ENCODE peak calls at places on chromosomes 12 and 14, in five cellular contexts. One of them, this sample, is unnamed.

GRCh38 chr12:116039081-116039480 is 238.4 kb downstream of the MED13L start:
- DNase-seq in K562: no peak
- DNase-seq in H1: no peak
- DNase-seq in GM12878: no peak
- DNase-seq in HepG2: no peak
- DNase-seq in this sample: no peak

GRCh38 chr14:25090716-25091454 is 40.9 kb upstream of the STXBP6 start:
- DNase-seq in K562: no peak
- DNase-seq in H1: no peak
- DNase-seq in GM12878: no peak
- DNase-seq in HepG2: no peak
- DNase-seq in this sample: no peak

GRCh38 chr12:14394317-14395058 is 29.0 kb downstream of the ATF7IP start:
- DNase-seq in K562: peak
- DNase-seq in H1: no peak
- DNase-seq in GM12878: peak
- DNase-seq in HepG2: peak
- DNase-seq in this sample: peak

GRCh38 chr12:124684496-124684895 is 117.1 kb upstream of the NCOR2 start:
- DNase-seq in K562: no peak
- DNase-seq in H1: no peak
- DNase-seq in GM12878: no peak
- DNase-seq in HepG2: no peak
- DNase-seq in this sample: no peak

GRCh38 chr12:53997324-53998173 is 2.4 kb upstream of the HOXC9 start:
- DNase-seq in K562: no peak
- DNase-seq in H1: no peak
- DNase-seq in GM12878: no peak
- DNase-seq in HepG2: no peak
- DNase-seq in this sample: no peak

GRCh38 chr12:6204533-6205143 is 4.4 kb downstream of the CD9 start:
- DNase-seq in K562: peak
- DNase-seq in H1: no peak
- DNase-seq in GM12878: no peak
- DNase-seq in HepG2: no peak
- DNase-seq in this sample: no peak

GRCh38 chr14:25274529-25274928 is 224.6 kb upstream of the STXBP6 start:
- DNase-seq in K562: no peak
- DNase-seq in H1: no peak
- DNase-seq in GM12878: no peak
- DNase-seq in HepG2: no peak
- DNase-seq in this sample: no peak

GRCh38 chr14:38078393-38078792 is 129.3 kb upstream of the SSTR1 start:
- DNase-seq in K562: no peak
- DNase-seq in H1: no peak
- DNase-seq in GM12878: no peak
- DNase-seq in HepG2: no peak
- DNase-seq in this sample: no peak

GRCh38 chr12:89552376-89552775 is 26.5 kb upstream of the POC1B start:
- DNase-seq in K562: no peak
- DNase-seq in H1: no peak
- DNase-seq in GM12878: no peak
- DNase-seq in HepG2: no peak
- DNase-seq in this sample: no peak

GRCh38 chr12:113246478-113247122 is 25.3 kb downstream of the TPCN1 start:
- DNase-seq in K562: no peak
- DNase-seq in H1: no peak
- DNase-seq in GM12878: no peak
- DNase-seq in HepG2: peak
- DNase-seq in this sample: no peak

GRCh38 chr12:57370084-57370483 is 60.8 kb downstream of the R3HDM2 start:
- DNase-seq in K562: no peak
- DNase-seq in H1: no peak
- DNase-seq in GM12878: no peak
- DNase-seq in HepG2: no peak
- DNase-seq in this sample: no peak

GRCh38 chr12:116863275-116863767 is 17.9 kb downstream of the HRK start:
- DNase-seq in K562: peak
- DNase-seq in H1: peak
- DNase-seq in GM12878: no peak
- DNase-seq in HepG2: peak
- DNase-seq in this sample: peak

GRCh38 chr12:132127041-132127440 is 17.1 kb downstream of the DDX51 start:
- DNase-seq in K562: no peak
- DNase-seq in H1: no peak
- DNase-seq in GM12878: no peak
- DNase-seq in HepG2: no peak
- DNase-seq in this sample: no peak

GRCh38 chr12:72296389-72296788 is 24.2 kb downstream of the TRHDE start:
- DNase-seq in K562: no peak
- DNase-seq in H1: no peak
- DNase-seq in GM12878: no peak
- DNase-seq in HepG2: no peak
- DNase-seq in this sample: peak

GRCh38 chr12:90008277-90008676 is 299.6 kb upstream of the ATP2B1 start:
- DNase-seq in K562: no peak
- DNase-seq in H1: no peak
- DNase-seq in GM12878: no peak
- DNase-seq in HepG2: no peak
- DNase-seq in this sample: no peak

GRCh38 chr14:30223966-30224365 is 296.3 kb upstream of the PRKD1 start:
- DNase-seq in K562: no peak
- DNase-seq in H1: no peak
- DNase-seq in GM12878: no peak
- DNase-seq in HepG2: no peak
- DNase-seq in this sample: no peak

GRCh38 chr12:25087596-25087995 is 107.4 kb downstream of the DNAI7 start:
- DNase-seq in K562: no peak
- DNase-seq in H1: no peak
- DNase-seq in GM12878: no peak
- DNase-seq in HepG2: no peak
- DNase-seq in this sample: no peak

GRCh38 chr12:12946686-12947355 is 5.1 kb downstream of the GPRC5D start:
- DNase-seq in K562: no peak
- DNase-seq in H1: no peak
- DNase-seq in GM12878: no peak
- DNase-seq in HepG2: peak
- DNase-seq in this sample: no peak
- TF ChIP-seq SIN3A in K562: no peak
- TF ChIP-seq SIN3A in H1: no peak
- TF ChIP-seq SIN3A in GM12878: no peak
- TF ChIP-seq SIN3A in HepG2: no peak
- TF ChIP-seq SIN3A in this sample: no peak

DNA sequence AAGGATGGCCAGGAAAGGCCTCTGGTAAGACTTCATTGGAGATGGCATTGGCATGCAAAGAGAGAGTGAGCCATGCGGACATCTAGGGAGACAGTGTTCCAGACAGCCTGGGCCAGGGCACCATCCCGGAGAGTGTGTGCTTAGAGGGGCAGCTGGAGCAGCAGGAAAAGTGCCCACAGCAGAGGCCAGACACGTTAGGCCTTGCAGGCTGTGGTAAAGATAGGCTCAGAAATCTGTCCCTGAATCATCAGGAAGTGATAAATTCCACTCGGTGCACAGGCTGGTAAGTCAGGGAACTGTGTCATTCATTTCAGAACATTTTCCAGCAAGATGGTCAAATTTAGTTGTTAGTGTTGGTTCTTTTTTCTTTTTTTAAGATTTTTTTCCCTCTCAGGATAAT is 8.8 kb downstream of the GALNT16 start:
- DNase-seq in K562: no peak
- DNase-seq in H1: no peak
- DNase-seq in GM12878: no peak
- DNase-seq in HepG2: no peak
- DNase-seq in this sample: no peak
- TF ChIP-seq RAD21 in K562: no peak
- TF ChIP-seq RAD21 in H1: no peak
- TF ChIP-seq RAD21 in GM12878: no peak
- TF ChIP-seq RAD21 in HepG2: no peak
- TF ChIP-seq RAD21 in this sample: no peak

GRCh38 chr12:64706366-64706765 is 52.8 kb downstream of the GNS start:
- DNase-seq in K562: no peak
- DNase-seq in H1: no peak
- DNase-seq in GM12878: no peak
- DNase-seq in HepG2: no peak
- DNase-seq in this sample: no peak

GRCh38 chr12:64696065-64696741 is 63.0 kb downstream of the GNS start:
- DNase-seq in K562: peak
- DNase-seq in H1: no peak
- DNase-seq in GM12878: no peak
- DNase-seq in HepG2: peak
- DNase-seq in this sample: no peak

GRCh38 chr12:64700532-64700931 is 58.7 kb downstream of the GNS start:
- DNase-seq in K562: no peak
- DNase-seq in H1: no peak
- DNase-seq in GM12878: no peak
- DNase-seq in HepG2: no peak
- DNase-seq in this sample: no peak

GRCh38 chr12:64699504-64700115 is 59.6 kb downstream of the GNS start:
- DNase-seq in K562: no peak
- DNase-seq in H1: no peak
- DNase-seq in GM12878: no peak
- DNase-seq in HepG2: no peak
- DNase-seq in this sample: no peak

DNA sequence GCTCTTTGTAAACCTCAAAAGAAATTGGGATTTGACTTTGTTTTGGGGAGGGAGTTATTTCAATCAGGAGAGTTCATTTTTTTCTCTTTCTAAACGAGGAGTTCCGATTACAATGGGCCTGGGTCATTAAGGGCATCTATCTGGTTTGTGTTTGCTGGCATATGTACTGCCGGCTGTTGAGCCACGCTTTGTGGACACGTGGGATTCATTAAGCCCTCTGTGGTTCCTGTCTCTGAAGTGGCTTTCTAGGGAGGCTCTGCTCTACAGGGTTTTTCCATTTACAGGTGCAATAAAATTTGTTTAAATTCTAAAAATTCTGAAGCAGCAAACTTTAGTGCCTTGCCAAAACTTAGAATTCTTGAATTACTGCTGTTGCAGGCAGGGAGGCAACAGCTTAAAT is 57.9 kb downstream of the GNS start:
- DNase-seq in K562: no peak
- DNase-seq in H1: no peak
- DNase-seq in GM12878: no peak
- DNase-seq in HepG2: no peak
- DNase-seq in this sample: no peak
- TF ChIP-seq SP1 in K562: no peak
- TF ChIP-seq SP1 in H1: no peak
- TF ChIP-seq SP1 in GM12878: no peak
- TF ChIP-seq SP1 in HepG2: no peak
- TF ChIP-seq SP1 in this sample: no peak

GRCh38 chr14:100825691-100826331 is at the start of gene MEG3:
- DNase-seq in K562: no peak
- DNase-seq in H1: no peak
- DNase-seq in GM12878: no peak
- DNase-seq in HepG2: no peak
- DNase-seq in this sample: no peak

GRCh38 chr14:100823488-100823887 is 2.4 kb upstream of the MEG3 start:
- DNase-seq in K562: no peak
- DNase-seq in H1: no peak
- DNase-seq in GM12878: no peak
- DNase-seq in HepG2: no peak
- DNase-seq in this sample: no peak

GRCh38 chr14:100822921-100823320 is 3.0 kb upstream of the MEG3 start:
- DNase-seq in K562: no peak
- DNase-seq in H1: no peak
- DNase-seq in GM12878: no peak
- DNase-seq in HepG2: no peak
- DNase-seq in this sample: no peak

GRCh38 chr14:100824946-100825690 is 800 bp upstream of the MEG3 start:
- DNase-seq in K562: no peak
- DNase-seq in H1: no peak
- DNase-seq in GM12878: no peak
- DNase-seq in HepG2: no peak
- DNase-seq in this sample: no peak

DNA sequence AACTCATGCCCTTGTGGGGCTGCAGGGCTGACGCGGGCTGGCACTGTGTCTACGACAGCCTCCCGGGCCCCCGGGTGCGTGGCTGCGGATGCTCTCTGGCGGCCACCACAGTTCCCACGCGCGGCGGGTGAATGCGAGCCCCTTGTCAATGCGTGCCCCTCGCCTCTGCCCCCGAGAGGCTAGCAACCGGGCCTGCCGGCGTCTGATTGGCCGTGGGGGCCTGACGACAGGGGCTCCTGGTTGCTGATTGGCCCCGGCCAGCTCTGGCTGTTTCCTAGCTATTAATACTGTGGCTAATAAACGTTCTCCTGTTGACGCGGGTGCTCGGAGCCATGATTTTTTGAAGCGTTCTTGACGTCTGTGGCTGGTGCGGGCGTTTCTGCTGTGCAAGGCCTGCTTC is 1.8 kb upstream of the MEG3 start:
- DNase-seq in K562: no peak
- DNase-seq in H1: no peak
- DNase-seq in GM12878: no peak
- DNase-seq in HepG2: no peak
- DNase-seq in this sample: no peak
- TF ChIP-seq SIN3A in K562: no peak
- TF ChIP-seq SIN3A in H1: no peak
- TF ChIP-seq SIN3A in GM12878: no peak
- TF ChIP-seq SIN3A in HepG2: no peak
- TF ChIP-seq SIN3A in this sample: no peak

DNA sequence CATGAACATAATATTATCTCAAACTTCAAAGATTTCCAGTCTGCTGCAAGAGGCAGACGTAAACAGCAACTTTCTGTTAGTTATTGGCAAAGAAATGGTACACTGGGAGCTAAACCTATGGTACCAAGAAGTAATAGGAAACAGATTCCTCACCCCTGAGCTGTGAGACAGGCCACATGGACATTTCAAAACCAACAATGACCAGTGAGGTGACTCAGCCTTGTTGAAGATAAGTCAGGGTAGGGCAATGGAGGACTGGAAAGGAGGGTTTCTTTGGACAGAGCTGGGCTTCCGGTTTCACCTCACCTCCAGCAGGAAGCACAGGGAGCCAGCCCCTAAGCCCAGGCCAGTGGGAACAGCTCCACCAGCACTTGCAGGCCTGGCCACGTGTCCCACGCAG is 1320.5 kb downstream of the AACS start:
- DNase-seq in K562: no peak
- DNase-seq in H1: no peak
- DNase-seq in GM12878: no peak
- DNase-seq in HepG2: no peak
- DNase-seq in this sample: no peak
- TF ChIP-seq RAD21 in K562: no peak
- TF ChIP-seq RAD21 in H1: no peak
- TF ChIP-seq RAD21 in GM12878: no peak
- TF ChIP-seq RAD21 in HepG2: no peak
- TF ChIP-seq RAD21 in this sample: no peak

GRCh38 chr12:111288771-111289170 is 80.1 kb downstream of the PHETA1 start:
- DNase-seq in K562: no peak
- DNase-seq in H1: no peak
- DNase-seq in GM12878: no peak
- DNase-seq in HepG2: no peak
- DNase-seq in this sample: no peak
- TF ChIP-seq SP1 in K562: no peak
- TF ChIP-seq SP1 in H1: no peak
- TF ChIP-seq SP1 in GM12878: no peak
- TF ChIP-seq SP1 in HepG2: no peak
- TF ChIP-seq SP1 in this sample: no peak